ENCODE peak calls at places on chromosomes 5 and 9, in ten cellular contexts. O, F, Z, V, D, L, T, I, Y and M are unnamed samples.

GRCh38 chr9:134837529-134837928 is 43.1 kb upstream of the FCN2 start:
- DNase-seq in D (no peak), I (no peak), T (no peak), F (no peak), Z (no peak), Y (no peak), V (no peak), L (no peak), O (no peak), M (no peak)

GRCh38 chr5:157602505-157602904 is 26.9 kb upstream of the ADAM19 start:
- DNase-seq in I (no peak), Z (no peak), F (no peak), L (no peak), T (no peak), V (no peak), D (no peak), Y (no peak), O (no peak), M (no peak)

GRCh38 chr9:2023532-2023931 is 8.4 kb downstream of the SMARCA2 start:
- DNase-seq in D (no peak), V (no peak), Y (no peak), F (no peak), T (no peak), O (no peak), I (no peak), Z (no peak), L (no peak), M (no peak)

GRCh38 chr9:137498720-137499150 is 39.6 kb upstream of the NSMF start:
- DNase-seq in Z (no peak), I (no peak), D (no peak), L (no peak), O (no peak), T (no peak), Y (no peak), V (no peak), F (no peak), M (no peak)

GRCh38 chr5:102678267-102679058 is 76.6 kb upstream of the PAM start:
- DNase-seq in L (no peak), F (no peak), T (no peak), Y (no peak), Z (no peak), I (no peak), V (no peak), D (no peak), O (no peak), M (no peak)

GRCh38 chr9:14018061-14018460 is 295.9 kb downstream of the NFIB start:
- DNase-seq in L (no peak), D (no peak), O (no peak), Z (no peak), T (no peak), Y (no peak), I (no peak), V (no peak), F (no peak), M (no peak)

GRCh38 chr9:130938652-130939404 is at the start of gene FIBCD1:
- DNase-seq in I (peak), Y (no peak), V (no peak), O (peak), L (peak), F (no peak), Z (peak), D (peak), T (no peak), M (peak)

GRCh38 chr5:90878549-90879196 is 320.1 kb downstream of the ADGRV1 start:
- DNase-seq in Z (no peak), F (no peak), O (no peak), L (no peak), D (no peak), T (no peak), I (no peak), V (no peak), Y (no peak), M (no peak)

GRCh38 chr5:132770476-132771159 is 6.4 kb downstream of the SEPTIN8 start:
- DNase-seq in I (no peak), V (no peak), L (no peak), T (no peak), Y (no peak), F (peak), D (no peak), O (no peak), Z (no peak), M (no peak)

GRCh38 chr5:129271309-129271708 is 176.8 kb downstream of the ISOC1 start:
- DNase-seq in O (peak), D (no peak), I (peak), F (no peak), Z (no peak), L (no peak), Y (no peak), V (no peak), T (no peak), M (no peak)

GRCh38 chr5:61329729-61330128 is 2.3 kb upstream of the ZSWIM6 start:
- DNase-seq in I (no peak), T (no peak), D (no peak), L (no peak), O (peak), Y (no peak), Z (no peak), V (peak), F (no peak), M (no peak)

GRCh38 chr9:115264333-115264732 is 146.4 kb upstream of the TNC start:
- DNase-seq in D (no peak), Z (no peak), I (no peak), O (no peak), T (no peak), L (no peak), V (no peak), Y (no peak), F (no peak), M (no peak)

GRCh38 chr9:129141066-129142041 is 30.1 kb downstream of the PTPA start:
- DNase-seq in T (no peak), Z (peak), D (no peak), V (no peak), Y (peak), L (no peak), O (no peak), I (no peak), F (peak), M (no peak)

GRCh38 chr5:81425569-81425968 is 31.6 kb upstream of the ACOT12 start:
- DNase-seq in V (peak), I (peak), Y (no peak), L (no peak), T (no peak), Z (no peak), D (peak), F (no peak), O (peak), M (no peak)

GRCh38 chr5:59287884-59288283 is 605.6 kb downstream of the PDE4D start:
- DNase-seq in Y (no peak), T (no peak), Z (no peak), L (no peak), V (peak), O (no peak), D (no peak), I (no peak), F (no peak), M (no peak)

GRCh38 chr5:92391-93220 is 638 bp downstream of the PLEKHG4B start:
- DNase-seq in Z (no peak), L (no peak), D (no peak), F (no peak), V (no peak), O (peak), T (no peak), I (no peak), Y (peak), M (no peak)

GRCh38 chr5:138655530-138656245 is 80.5 kb upstream of the HSPA9 start:
- DNase-seq in O (no peak), Y (no peak), I (no peak), T (no peak), F (peak), V (peak), Z (no peak), L (no peak), D (no peak), M (no peak)

GRCh38 chr5:56829137-56829536 is 13.8 kb downstream of the MAP3K1 start:
- DNase-seq in L (no peak), Y (no peak), V (no peak), I (peak), O (no peak), Z (peak), D (no peak), T (no peak), F (no peak), M (no peak)

GRCh38 chr9:21677834-21678233 is 124.6 kb upstream of the MTAP start:
- DNase-seq in F (no peak), I (peak), Y (no peak), O (no peak), T (no peak), L (no peak), V (no peak), D (no peak), Z (no peak), M (no peak)

GRCh38 chr9:91374939-91375338 is 13.2 kb upstream of the AUH start:
- DNase-seq in L (no peak), Z (no peak), O (no peak), F (no peak), D (no peak), V (no peak), Y (no peak), I (no peak), T (no peak), M (no peak)

GRCh38 chr9:81621785-81622243 is 67.5 kb downstream of the TLE1 start:
- DNase-seq in F (no peak), D (no peak), L (peak), T (no peak), V (no peak), I (no peak), O (peak), Y (no peak), Z (no peak), M (no peak)

GRCh38 chr9:117448066-117448465 is 33.2 kb upstream of the ASTN2 start:
- DNase-seq in Y (no peak), T (peak), I (no peak), D (no peak), V (no peak), Z (no peak), O (peak), L (no peak), F (no peak), M (no peak)

GRCh38 chr5:43037929-43038510 is 2.1 kb downstream of the ANXA2R start:
- DNase-seq in T (no peak), L (no peak), Z (peak), F (no peak), O (peak), I (no peak), D (no peak), Y (no peak), V (no peak), M (no peak)

GRCh38 chr5:94562327-94562971 is 56.0 kb downstream of the KIAA0825 start:
- DNase-seq in F (no peak), I (no peak), O (no peak), L (no peak), Z (no peak), Y (no peak), V (no peak), D (no peak), T (no peak), M (no peak)

GRCh38 chr9:36306481-36307306 is 48.4 kb upstream of the GNE start:
- DNase-seq in I (no peak), O (no peak), D (no peak), Y (no peak), V (peak), T (no peak), F (no peak), Z (peak), L (no peak), M (no peak)

GRCh38 chr5:115530426-115530825 is 14.1 kb downstream of the FEM1C start:
- DNase-seq in Y (no peak), O (no peak), Z (no peak), D (no peak), F (no peak), L (no peak), T (no peak), V (no peak), I (no peak), M (no peak)

GRCh38 chr9:105359899-105360298 is 87.9 kb upstream of the FSD1L start:
- DNase-seq in L (no peak), O (no peak), Z (no peak), Y (no peak), T (no peak), V (no peak), D (no peak), F (no peak), I (no peak), M (no peak)

GRCh38 chr5:104512063-104512798 is 949.6 kb upstream of the NUDT12 start:
- DNase-seq in Z (no peak), V (no peak), F (no peak), Y (no peak), O (no peak), L (no peak), T (no peak), D (no peak), I (no peak), M (no peak)

GRCh38 chr5:137747848-137748247 is 6.3 kb downstream of the HNRNPA0 start:
- DNase-seq in D (no peak), T (no peak), Y (no peak), L (no peak), V (no peak), I (no peak), Z (no peak), F (no peak), O (no peak), M (no peak)

GRCh38 chr5:174798411-174798930 is 74.1 kb downstream of the MSX2 start:
- DNase-seq in Y (no peak), L (no peak), F (no peak), D (no peak), Z (no peak), O (no peak), I (no peak), V (no peak), T (no peak), M (no peak)

GRCh38 chr5:157761690-157762611 is 18.4 kb downstream of the LSM11 start:
- DNase-seq in L (no peak), F (no peak), Y (no peak), O (peak), D (peak), Z (peak), T (peak), I (peak), V (peak), M (peak)

GRCh38 chr5:92633821-92634220 is 947.2 kb downstream of the NR2F1-AS1 start:
- DNase-seq in T (no peak), Z (no peak), F (no peak), O (no peak), L (no peak), Y (no peak), I (no peak), D (no peak), V (no peak), M (no peak)

GRCh38 chr9:87826331-87826730 is 56.3 kb upstream of the SPATA31E1 start:
- DNase-seq in I (no peak), O (no peak), V (no peak), Y (no peak), L (no peak), F (no peak), D (no peak), T (no peak), Z (no peak), M (no peak)

GRCh38 chr5:175471628-175472027 is 6.7 kb upstream of the SFXN1 start:
- DNase-seq in Y (no peak), L (no peak), V (no peak), T (no peak), Z (no peak), O (no peak), D (no peak), F (no peak), I (no peak), M (no peak)

GRCh38 chr9:113997610-113998009 is 80.5 kb downstream of the AMBP start:
- DNase-seq in O (no peak), V (no peak), I (no peak), D (no peak), L (peak), Z (no peak), T (no peak), F (no peak), Y (peak), M (no peak)

GRCh38 chr9:17876687-17877086 is 297.8 kb downstream of the SH3GL2 start:
- DNase-seq in V (no peak), O (no peak), Z (no peak), I (no peak), L (no peak), T (no peak), Y (no peak), F (no peak), D (no peak), M (no peak)

GRCh38 chr5:132761321-132762240 is 14.4 kb downstream of the CCNI2 start:
- DNase-seq in I (no peak), V (no peak), T (no peak), F (peak), D (no peak), O (no peak), L (no peak), Y (peak), Z (peak), M (no peak)

DNA sequence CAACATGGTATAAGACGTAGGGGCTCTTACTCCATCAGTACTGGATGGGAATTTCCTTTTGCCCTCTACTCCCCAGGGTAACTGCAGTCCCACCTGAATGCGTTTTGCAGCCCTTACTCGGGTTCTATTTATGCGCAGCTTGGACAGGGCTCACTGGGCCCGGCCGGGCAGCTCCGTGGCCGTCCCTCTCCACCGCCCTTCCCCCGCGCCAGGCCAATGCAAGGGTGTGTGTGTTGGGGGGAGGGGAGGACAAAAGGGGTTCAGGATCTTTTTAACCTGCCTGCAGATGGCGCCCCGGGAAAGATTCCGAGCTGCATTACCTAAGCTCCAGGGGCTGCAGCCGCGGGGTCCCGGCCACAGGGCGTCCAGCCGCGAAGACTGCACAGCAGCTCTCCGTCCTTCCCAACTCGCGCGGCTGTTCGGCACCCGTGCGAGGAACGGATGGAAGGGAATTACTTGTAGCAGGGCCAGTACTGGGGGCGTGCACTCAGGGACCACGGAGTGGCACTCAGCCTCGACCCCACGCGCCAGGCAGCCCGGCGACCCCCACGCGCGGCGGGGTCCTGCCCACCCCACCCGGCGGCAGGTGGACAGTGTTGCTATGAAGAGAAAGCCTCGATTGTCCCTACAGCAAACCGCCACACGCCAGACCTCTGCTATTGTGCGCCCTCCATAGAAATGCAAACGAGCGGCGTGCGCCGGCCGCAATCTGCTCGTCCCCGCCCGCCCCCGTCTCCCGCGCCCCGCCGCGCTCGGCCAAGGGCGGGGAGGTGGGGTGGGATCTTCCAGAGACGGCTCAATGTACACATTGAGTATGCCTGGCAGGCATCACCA is 966 bp upstream of the GADD45G start:
- DNase-seq in T (no peak), V (peak), Z (peak), I (no peak), Y (no peak), D (peak), L (peak), F (peak), O (peak), M (no peak)
- TF ChIP-seq POLR2AphosphoS5 in T (no peak), V (no peak), Z (peak), I (no peak), Y (peak), D (no peak), L (peak), F (no peak), O (no peak), M (no peak)

GRCh38 chr5:112847306-112847705 is 13.8 kb upstream of the SRP19 start:
- DNase-seq in I (no peak), O (no peak), T (no peak), D (no peak), V (no peak), L (no peak), Z (no peak), F (no peak), Y (no peak), M (no peak)

GRCh38 chr5:112846556-112846955 is 14.5 kb upstream of the SRP19 start:
- DNase-seq in D (no peak), V (no peak), T (no peak), Z (no peak), F (no peak), Y (no peak), L (no peak), O (peak), I (no peak), M (no peak)

GRCh38 chr5:112849912-112850311 is 11.2 kb upstream of the SRP19 start:
- DNase-seq in Z (no peak), T (no peak), Y (no peak), L (no peak), V (no peak), I (no peak), F (no peak), O (no peak), D (no peak), M (no peak)

GRCh38 chr5:112844489-112844888 is 16.6 kb upstream of the SRP19 start:
- DNase-seq in D (no peak), L (no peak), V (no peak), Z (no peak), T (no peak), F (no peak), I (no peak), O (no peak), Y (no peak), M (no peak)

DNA sequence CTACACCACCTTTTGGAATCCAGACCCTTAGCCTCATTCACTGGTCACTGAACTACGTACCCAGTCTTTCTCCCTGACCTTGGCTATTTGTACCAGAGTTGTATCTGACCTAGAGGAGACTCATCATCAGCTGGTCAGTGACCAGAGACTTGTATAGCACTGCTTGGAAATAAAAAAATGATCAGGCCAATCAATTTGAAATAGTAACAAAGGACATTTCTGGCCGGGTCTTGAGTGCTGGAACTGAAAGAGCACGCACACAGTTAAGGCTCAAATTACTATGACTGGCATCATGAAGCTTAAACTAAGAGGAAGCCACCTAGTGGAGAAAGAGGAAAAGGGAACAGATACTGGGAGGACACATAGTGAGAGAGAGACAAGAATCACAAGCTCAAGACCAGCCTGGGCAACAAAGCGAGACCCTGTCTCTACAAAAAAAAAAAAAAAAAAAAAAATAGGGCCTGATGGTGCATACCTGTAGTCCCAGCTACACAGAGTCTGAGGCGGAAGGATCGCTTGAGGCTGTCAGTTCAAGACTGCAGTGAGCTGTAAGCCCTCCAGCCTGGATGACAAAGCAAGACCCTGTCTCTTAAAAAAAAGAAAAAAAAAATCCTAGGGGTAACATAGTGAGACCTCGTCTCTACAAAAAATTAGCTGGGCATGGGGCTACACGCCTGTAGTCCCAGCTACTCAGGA is 12.8 kb upstream of the SRP19 start:
- DNase-seq in Z (no peak), L (no peak), Y (no peak), T (peak), V (peak), F (no peak), I (peak), O (peak), D (peak), M (peak)
- TF ChIP-seq POLR2AphosphoS5 in Z (no peak), L (no peak), Y (no peak), T (no peak), V (no peak), F (no peak), I (no peak), O (no peak), D (no peak), M (no peak)

GRCh38 chr5:142826741-142827492 is 56.7 kb downstream of the ARHGAP26 start:
- DNase-seq in L (no peak), T (no peak), F (no peak), V (no peak), Z (no peak), O (no peak), Y (no peak), I (peak), D (no peak), M (no peak)
- TF ChIP-seq POLR2AphosphoS5 in L (no peak), T (no peak), F (no peak), V (no peak), Z (no peak), O (no peak), Y (no peak), I (peak), D (no peak), M (no peak)

GRCh38 chr5:124623265-124623664 is 123.2 kb downstream of the ZNF608 start:
- DNase-seq in Z (no peak), L (no peak), T (no peak), Y (no peak), F (no peak), V (no peak), O (no peak), D (no peak), I (no peak), M (no peak)
- TF ChIP-seq POLR2AphosphoS5 in Z (no peak), L (no peak), T (no peak), Y (no peak), F (no peak), V (no peak), O (no peak), D (no peak), I (no peak), M (no peak)

GRCh38 chr9:86405926-86406325 is 51.7 kb upstream of the TUT7 start:
- DNase-seq in T (no peak), F (no peak), O (peak), I (peak), L (no peak), D (no peak), Y (no peak), V (peak), Z (no peak), M (no peak)
- TF ChIP-seq POLR2AphosphoS5 in T (no peak), F (no peak), O (no peak), I (no peak), L (no peak), D (no peak), Y (no peak), V (no peak), Z (no peak), M (no peak)